ENCODE peak calls at places on chromosomes 6 and 20, in seven cellular contexts. One of them, this sample, is unnamed.

GRCh38 chr20:15158438-15158990 is 821.1 kb upstream of the FLRT3 start:
- DNase-seq in central memory CD4-positive, alpha-beta T cell: no peak
- DNase-seq in HT1080: no peak
- DNase-seq in activated T-cell treated with anti-CD3 and anti-CD28 coated beads for 4 hours: no peak
- DNase-seq in mammary epithelial cell: no peak
- DNase-seq in uterus: no peak
- DNase-seq in activated gamma-delta T cell treated with anti-CD3 and anti-CD28 coated beads, Interleukin-2, amount 50 U/mL, for 16 hours: no peak
- DNase-seq in this sample: no peak

GRCh38 chr6:105902401-105903031 is 183.6 kb upstream of the PRDM1 start:
- DNase-seq in central memory CD4-positive, alpha-beta T cell: no peak
- DNase-seq in HT1080: no peak
- DNase-seq in activated T-cell treated with anti-CD3 and anti-CD28 coated beads for 4 hours: no peak
- DNase-seq in mammary epithelial cell: no peak
- DNase-seq in uterus: no peak
- DNase-seq in activated gamma-delta T cell treated with anti-CD3 and anti-CD28 coated beads, Interleukin-2, amount 50 U/mL, for 16 hours: no peak
- DNase-seq in this sample: no peak

GRCh38 chr6:11772109-11772830 is 6.3 kb downstream of the ADTRP start:
- DNase-seq in central memory CD4-positive, alpha-beta T cell: no peak
- DNase-seq in HT1080: peak
- DNase-seq in activated T-cell treated with anti-CD3 and anti-CD28 coated beads for 4 hours: no peak
- DNase-seq in mammary epithelial cell: peak
- DNase-seq in uterus: peak
- DNase-seq in activated gamma-delta T cell treated with anti-CD3 and anti-CD28 coated beads, Interleukin-2, amount 50 U/mL, for 16 hours: no peak
- DNase-seq in this sample: no peak

GRCh38 chr6:157229219-157229607 is 94.1 kb downstream of the TMEM242 start:
- DNase-seq in central memory CD4-positive, alpha-beta T cell: no peak
- DNase-seq in HT1080: no peak
- DNase-seq in activated T-cell treated with anti-CD3 and anti-CD28 coated beads for 4 hours: no peak
- DNase-seq in mammary epithelial cell: no peak
- DNase-seq in uterus: no peak
- DNase-seq in activated gamma-delta T cell treated with anti-CD3 and anti-CD28 coated beads, Interleukin-2, amount 50 U/mL, for 16 hours: no peak
- DNase-seq in this sample: no peak

GRCh38 chr6:12813321-12813720 is 96.8 kb downstream of the PHACTR1 start:
- DNase-seq in central memory CD4-positive, alpha-beta T cell: no peak
- DNase-seq in HT1080: peak
- DNase-seq in activated T-cell treated with anti-CD3 and anti-CD28 coated beads for 4 hours: no peak
- DNase-seq in mammary epithelial cell: no peak
- DNase-seq in uterus: no peak
- DNase-seq in activated gamma-delta T cell treated with anti-CD3 and anti-CD28 coated beads, Interleukin-2, amount 50 U/mL, for 16 hours: no peak
- DNase-seq in this sample: no peak

GRCh38 chr6:128826606-128827005 is 56.3 kb upstream of the LAMA2 start:
- DNase-seq in central memory CD4-positive, alpha-beta T cell: no peak
- DNase-seq in HT1080: no peak
- DNase-seq in activated T-cell treated with anti-CD3 and anti-CD28 coated beads for 4 hours: no peak
- DNase-seq in mammary epithelial cell: no peak
- DNase-seq in uterus: no peak
- DNase-seq in activated gamma-delta T cell treated with anti-CD3 and anti-CD28 coated beads, Interleukin-2, amount 50 U/mL, for 16 hours: no peak
- DNase-seq in this sample: no peak

GRCh38 chr6:56359201-56359899 is 112.0 kb upstream of the COL21A1 start:
- DNase-seq in central memory CD4-positive, alpha-beta T cell: peak
- DNase-seq in HT1080: peak
- DNase-seq in activated T-cell treated with anti-CD3 and anti-CD28 coated beads for 4 hours: peak
- DNase-seq in mammary epithelial cell: peak
- DNase-seq in uterus: peak
- DNase-seq in activated gamma-delta T cell treated with anti-CD3 and anti-CD28 coated beads, Interleukin-2, amount 50 U/mL, for 16 hours: peak
- DNase-seq in this sample: peak

GRCh38 chr6:145036848-145037567 is 698.3 kb downstream of the EPM2A start:
- DNase-seq in central memory CD4-positive, alpha-beta T cell: no peak
- DNase-seq in HT1080: peak
- DNase-seq in activated T-cell treated with anti-CD3 and anti-CD28 coated beads for 4 hours: no peak
- DNase-seq in mammary epithelial cell: peak
- DNase-seq in uterus: no peak
- DNase-seq in activated gamma-delta T cell treated with anti-CD3 and anti-CD28 coated beads, Interleukin-2, amount 50 U/mL, for 16 hours: no peak
- DNase-seq in this sample: no peak

GRCh38 chr20:53582574-53583351 is 10.9 kb downstream of the ZNF217 start:
- DNase-seq in central memory CD4-positive, alpha-beta T cell: peak
- DNase-seq in HT1080: peak
- DNase-seq in activated T-cell treated with anti-CD3 and anti-CD28 coated beads for 4 hours: no peak
- DNase-seq in mammary epithelial cell: peak
- DNase-seq in uterus: peak
- DNase-seq in activated gamma-delta T cell treated with anti-CD3 and anti-CD28 coated beads, Interleukin-2, amount 50 U/mL, for 16 hours: no peak
- DNase-seq in this sample: no peak

GRCh38 chr6:166957087-166957804 is 896 bp upstream of the RNASET2 start:
- DNase-seq in central memory CD4-positive, alpha-beta T cell: no peak
- DNase-seq in HT1080: no peak
- DNase-seq in activated T-cell treated with anti-CD3 and anti-CD28 coated beads for 4 hours: no peak
- DNase-seq in mammary epithelial cell: no peak
- DNase-seq in uterus: peak
- DNase-seq in activated gamma-delta T cell treated with anti-CD3 and anti-CD28 coated beads, Interleukin-2, amount 50 U/mL, for 16 hours: peak
- DNase-seq in this sample: no peak

GRCh38 chr6:2102966-2103365 is 142.4 kb downstream of the GMDS start:
- DNase-seq in central memory CD4-positive, alpha-beta T cell: no peak
- DNase-seq in HT1080: no peak
- DNase-seq in activated T-cell treated with anti-CD3 and anti-CD28 coated beads for 4 hours: no peak
- DNase-seq in mammary epithelial cell: no peak
- DNase-seq in uterus: no peak
- DNase-seq in activated gamma-delta T cell treated with anti-CD3 and anti-CD28 coated beads, Interleukin-2, amount 50 U/mL, for 16 hours: no peak
- DNase-seq in this sample: no peak

GRCh38 chr6:159302196-159302595 is 133.0 kb downstream of the FNDC1 start:
- DNase-seq in central memory CD4-positive, alpha-beta T cell: no peak
- DNase-seq in HT1080: no peak
- DNase-seq in activated T-cell treated with anti-CD3 and anti-CD28 coated beads for 4 hours: no peak
- DNase-seq in mammary epithelial cell: no peak
- DNase-seq in uterus: no peak
- DNase-seq in activated gamma-delta T cell treated with anti-CD3 and anti-CD28 coated beads, Interleukin-2, amount 50 U/mL, for 16 hours: no peak
- DNase-seq in this sample: no peak

GRCh38 chr20:3658019-3658707 is 5.0 kb downstream of the GFRA4 start:
- DNase-seq in central memory CD4-positive, alpha-beta T cell: no peak
- DNase-seq in HT1080: no peak
- DNase-seq in activated T-cell treated with anti-CD3 and anti-CD28 coated beads for 4 hours: no peak
- DNase-seq in mammary epithelial cell: no peak
- DNase-seq in uterus: no peak
- DNase-seq in activated gamma-delta T cell treated with anti-CD3 and anti-CD28 coated beads, Interleukin-2, amount 50 U/mL, for 16 hours: no peak
- DNase-seq in this sample: peak

GRCh38 chr6:48075181-48075580 is 35.8 kb downstream of the PTCHD4 start:
- DNase-seq in central memory CD4-positive, alpha-beta T cell: no peak
- DNase-seq in HT1080: no peak
- DNase-seq in activated T-cell treated with anti-CD3 and anti-CD28 coated beads for 4 hours: no peak
- DNase-seq in mammary epithelial cell: no peak
- DNase-seq in uterus: no peak
- DNase-seq in activated gamma-delta T cell treated with anti-CD3 and anti-CD28 coated beads, Interleukin-2, amount 50 U/mL, for 16 hours: no peak
- DNase-seq in this sample: no peak

GRCh38 chr6:168035098-168035660 is 37.7 kb downstream of the KIF25 start:
- DNase-seq in central memory CD4-positive, alpha-beta T cell: no peak
- DNase-seq in HT1080: no peak
- DNase-seq in activated T-cell treated with anti-CD3 and anti-CD28 coated beads for 4 hours: no peak
- DNase-seq in mammary epithelial cell: no peak
- DNase-seq in uterus: peak
- DNase-seq in activated gamma-delta T cell treated with anti-CD3 and anti-CD28 coated beads, Interleukin-2, amount 50 U/mL, for 16 hours: no peak
- DNase-seq in this sample: peak

GRCh38 chr6:4253604-4254211 is 118.3 kb upstream of the ECI2 start:
- DNase-seq in central memory CD4-positive, alpha-beta T cell: no peak
- DNase-seq in HT1080: peak
- DNase-seq in activated T-cell treated with anti-CD3 and anti-CD28 coated beads for 4 hours: no peak
- DNase-seq in mammary epithelial cell: peak
- DNase-seq in uterus: no peak
- DNase-seq in activated gamma-delta T cell treated with anti-CD3 and anti-CD28 coated beads, Interleukin-2, amount 50 U/mL, for 16 hours: no peak
- DNase-seq in this sample: no peak

GRCh38 chr6:116579143-116579542 is 7.8 kb downstream of the RWDD1 start:
- DNase-seq in central memory CD4-positive, alpha-beta T cell: no peak
- DNase-seq in HT1080: no peak
- DNase-seq in activated T-cell treated with anti-CD3 and anti-CD28 coated beads for 4 hours: no peak
- DNase-seq in mammary epithelial cell: no peak
- DNase-seq in uterus: no peak
- DNase-seq in activated gamma-delta T cell treated with anti-CD3 and anti-CD28 coated beads, Interleukin-2, amount 50 U/mL, for 16 hours: no peak
- DNase-seq in this sample: no peak

GRCh38 chr6:163240556-163240955 is 174.0 kb upstream of the QKI start:
- DNase-seq in central memory CD4-positive, alpha-beta T cell: no peak
- DNase-seq in HT1080: no peak
- DNase-seq in activated T-cell treated with anti-CD3 and anti-CD28 coated beads for 4 hours: no peak
- DNase-seq in mammary epithelial cell: no peak
- DNase-seq in uterus: no peak
- DNase-seq in activated gamma-delta T cell treated with anti-CD3 and anti-CD28 coated beads, Interleukin-2, amount 50 U/mL, for 16 hours: no peak
- DNase-seq in this sample: no peak

GRCh38 chr20:62737271-62737761 is 28.7 kb downstream of the NTSR1 start:
- DNase-seq in central memory CD4-positive, alpha-beta T cell: no peak
- DNase-seq in HT1080: no peak
- DNase-seq in activated T-cell treated with anti-CD3 and anti-CD28 coated beads for 4 hours: no peak
- DNase-seq in mammary epithelial cell: no peak
- DNase-seq in uterus: no peak
- DNase-seq in activated gamma-delta T cell treated with anti-CD3 and anti-CD28 coated beads, Interleukin-2, amount 50 U/mL, for 16 hours: no peak
- DNase-seq in this sample: peak

GRCh38 chr6:111804627-111805235 is 68.5 kb downstream of the FYN start:
- DNase-seq in central memory CD4-positive, alpha-beta T cell: peak
- DNase-seq in HT1080: peak
- DNase-seq in activated T-cell treated with anti-CD3 and anti-CD28 coated beads for 4 hours: peak
- DNase-seq in mammary epithelial cell: no peak
- DNase-seq in uterus: no peak
- DNase-seq in activated gamma-delta T cell treated with anti-CD3 and anti-CD28 coated beads, Interleukin-2, amount 50 U/mL, for 16 hours: peak
- DNase-seq in this sample: no peak

GRCh38 chr6:56297022-56297995 is 49.9 kb upstream of the COL21A1 start:
- DNase-seq in central memory CD4-positive, alpha-beta T cell: no peak
- DNase-seq in HT1080: peak
- DNase-seq in activated T-cell treated with anti-CD3 and anti-CD28 coated beads for 4 hours: no peak
- DNase-seq in mammary epithelial cell: peak
- DNase-seq in uterus: no peak
- DNase-seq in activated gamma-delta T cell treated with anti-CD3 and anti-CD28 coated beads, Interleukin-2, amount 50 U/mL, for 16 hours: no peak
- DNase-seq in this sample: no peak

GRCh38 chr6:168938546-168938945 is 315.1 kb downstream of the THBS2 start:
- DNase-seq in central memory CD4-positive, alpha-beta T cell: no peak
- DNase-seq in HT1080: no peak
- DNase-seq in activated T-cell treated with anti-CD3 and anti-CD28 coated beads for 4 hours: no peak
- DNase-seq in mammary epithelial cell: no peak
- DNase-seq in uterus: no peak
- DNase-seq in activated gamma-delta T cell treated with anti-CD3 and anti-CD28 coated beads, Interleukin-2, amount 50 U/mL, for 16 hours: no peak
- DNase-seq in this sample: no peak

GRCh38 chr20:57329608-57330221 is at the start of gene SPO11:
- DNase-seq in central memory CD4-positive, alpha-beta T cell: no peak
- DNase-seq in HT1080: no peak
- DNase-seq in activated T-cell treated with anti-CD3 and anti-CD28 coated beads for 4 hours: no peak
- DNase-seq in mammary epithelial cell: no peak
- DNase-seq in uterus: no peak
- DNase-seq in activated gamma-delta T cell treated with anti-CD3 and anti-CD28 coated beads, Interleukin-2, amount 50 U/mL, for 16 hours: no peak
- DNase-seq in this sample: no peak